ENCODE peak calls at places on chromosome 17, in seven cellular contexts. S, R, Y, V, L, E and K are unnamed samples.

GRCh38 chr17:11140028-11140427 is 101.0 kb upstream of the SHISA6 start:
- DNase-seq in L (no peak), R (peak), S (no peak), Y (no peak), V (no peak), E (no peak), K (no peak)

GRCh38 chr17:66538776-66539175 is 236.4 kb downstream of the PRKCA start:
- DNase-seq in L (no peak), R (no peak), E (no peak), S (no peak), Y (no peak), V (no peak), K (no peak)

GRCh38 chr17:77723909-77724875 is 234.3 kb upstream of the TNRC6C start:
- DNase-seq in V (no peak), Y (no peak), L (no peak), E (no peak), S (no peak), R (no peak), K (no peak)

GRCh38 chr17:64736804-64737492 is 74.8 kb upstream of the SMURF2 start:
- DNase-seq in R (no peak), Y (peak), S (peak), V (no peak), L (peak), E (peak), K (no peak)

GRCh38 chr17:32298298-32298697 is 32.7 kb downstream of the RHBDL3 start:
- DNase-seq in R (no peak), Y (no peak), L (no peak), S (no peak), E (no peak), V (no peak), K (no peak)

GRCh38 chr17:70947636-70948565 is 778.6 kb downstream of the KCNJ2 start:
- DNase-seq in L (no peak), R (no peak), E (no peak), Y (no peak), V (no peak), S (no peak), K (no peak)

GRCh38 chr17:62892069-62892675 is 73.9 kb upstream of the TANC2 start:
- DNase-seq in Y (no peak), R (no peak), S (no peak), V (no peak), L (no peak), E (no peak), K (no peak)

GRCh38 chr17:32590974-32591373 is 104.2 kb downstream of the CDK5R1 start:
- DNase-seq in R (no peak), V (no peak), S (no peak), E (no peak), L (no peak), Y (no peak), K (no peak)

GRCh38 chr17:39787743-39788484 is 50.2 kb downstream of the GRB7 start:
- DNase-seq in L (no peak), S (no peak), R (no peak), E (no peak), Y (no peak), V (no peak), K (no peak)

GRCh38 chr17:83200231-83200699 is 120.9 kb downstream of the METRNL start:
- DNase-seq in Y (no peak), L (no peak), S (no peak), E (no peak), V (no peak), R (peak), K (peak)